ENCODE peak calls at places on chromosomes 12 and 14, in four cellular contexts. One of them, this sample, is unnamed.

GRCh38 chr12:104952816-104953215 is 5.3 kb downstream of the SLC41A2 start:
- DNase-seq in nucleus accumbens: no peak
- DNase-seq in neural crest cell: no peak
- DNase-seq in activated T-cell treated with anti-CD3 and anti-CD28 coated beads, Interleukin-2, amount 50 U/mL, for 72 hours: no peak
- DNase-seq in this sample: no peak

GRCh38 chr14:93688239-93688666 is 100.0 kb downstream of the PRIMA1 start:
- DNase-seq in activated T-cell treated with anti-CD3 and anti-CD28 coated beads, Interleukin-2, amount 50 U/mL, for 72 hours: no peak
- DNase-seq in nucleus accumbens: no peak
- DNase-seq in neural crest cell: no peak
- DNase-seq in this sample: no peak

GRCh38 chr12:65615091-65615490 is 209.2 kb upstream of the HMGA2 start:
- DNase-seq in nucleus accumbens: no peak
- DNase-seq in neural crest cell: no peak
- DNase-seq in activated T-cell treated with anti-CD3 and anti-CD28 coated beads, Interleukin-2, amount 50 U/mL, for 72 hours: no peak
- DNase-seq in this sample: no peak

GRCh38 chr12:91616401-91616800 is 433.8 kb upstream of the DCN start:
- DNase-seq in nucleus accumbens: no peak
- DNase-seq in neural crest cell: no peak
- DNase-seq in activated T-cell treated with anti-CD3 and anti-CD28 coated beads, Interleukin-2, amount 50 U/mL, for 72 hours: no peak
- DNase-seq in this sample: no peak

GRCh38 chr14:104744484-104744883 is 8.5 kb upstream of the SIVA1 start:
- DNase-seq in nucleus accumbens: no peak
- DNase-seq in activated T-cell treated with anti-CD3 and anti-CD28 coated beads, Interleukin-2, amount 50 U/mL, for 72 hours: no peak
- DNase-seq in neural crest cell: no peak
- DNase-seq in this sample: no peak

GRCh38 chr14:76810953-76811400 is 1.7 kb downstream of the ANGEL1 start:
- DNase-seq in nucleus accumbens: peak
- DNase-seq in neural crest cell: no peak
- DNase-seq in activated T-cell treated with anti-CD3 and anti-CD28 coated beads, Interleukin-2, amount 50 U/mL, for 72 hours: peak
- DNase-seq in this sample: no peak

GRCh38 chr12:108567974-108568652 is 5.7 kb downstream of the ISCU start:
- DNase-seq in nucleus accumbens: no peak
- DNase-seq in neural crest cell: no peak
- DNase-seq in activated T-cell treated with anti-CD3 and anti-CD28 coated beads, Interleukin-2, amount 50 U/mL, for 72 hours: no peak
- DNase-seq in this sample: no peak

GRCh38 chr12:57404966-57405640 is 25.7 kb downstream of the R3HDM2 start:
- DNase-seq in nucleus accumbens: no peak
- DNase-seq in activated T-cell treated with anti-CD3 and anti-CD28 coated beads, Interleukin-2, amount 50 U/mL, for 72 hours: peak
- DNase-seq in neural crest cell: no peak
- DNase-seq in this sample: no peak

GRCh38 chr12:92075425-92075891 is 70.2 kb downstream of the BTG1 start:
- DNase-seq in nucleus accumbens: no peak
- DNase-seq in neural crest cell: no peak
- DNase-seq in activated T-cell treated with anti-CD3 and anti-CD28 coated beads, Interleukin-2, amount 50 U/mL, for 72 hours: no peak
- DNase-seq in this sample: no peak

GRCh38 chr14:104237651-104238423 is 99.5 kb downstream of the KIF26A start:
- DNase-seq in neural crest cell: no peak
- DNase-seq in activated T-cell treated with anti-CD3 and anti-CD28 coated beads, Interleukin-2, amount 50 U/mL, for 72 hours: no peak
- DNase-seq in nucleus accumbens: no peak
- DNase-seq in this sample: no peak

GRCh38 chr12:122023339-122024131 is 1.9 kb downstream of the BCL7A start:
- DNase-seq in activated T-cell treated with anti-CD3 and anti-CD28 coated beads, Interleukin-2, amount 50 U/mL, for 72 hours: peak
- DNase-seq in neural crest cell: peak
- DNase-seq in nucleus accumbens: peak
- DNase-seq in this sample: peak

GRCh38 chr12:54459355-54459754 is 14.0 kb downstream of the GTSF1 start:
- DNase-seq in activated T-cell treated with anti-CD3 and anti-CD28 coated beads, Interleukin-2, amount 50 U/mL, for 72 hours: no peak
- DNase-seq in neural crest cell: no peak
- DNase-seq in nucleus accumbens: no peak
- DNase-seq in this sample: no peak

GRCh38 chr12:130992448-130992847 is 38.7 kb downstream of the ADGRD1 start:
- DNase-seq in neural crest cell: no peak
- DNase-seq in nucleus accumbens: no peak
- DNase-seq in activated T-cell treated with anti-CD3 and anti-CD28 coated beads, Interleukin-2, amount 50 U/mL, for 72 hours: no peak
- DNase-seq in this sample: no peak